ENCODE peak calls at places on chromosomes 12 and 14, in five cellular contexts. M is GM12865, U is fibroblast of the aortic adventitia, E is fibroblast of mammary gland, G is choroid plexus epithelial cell. N is an unnamed sample.
A peak's percentile ranks its signal among the peaks of the same experiment; 100 is the strongest.

GRCh38 chr14:103854822-103855733 is 7.7 kb upstream of the PPP1R13B start:
- DNase-seq in M (no peak), U (no peak), E (no peak), G (no peak), N (no peak)

GRCh38 chr12:62643470-62643869 is 176.8 kb downstream of the MON2 start:
- DNase-seq in M (no peak), U (no peak), E (peak; percentile 25), G (no peak), N (no peak)

GRCh38 chr12:95599880-95600279 is 48.6 kb upstream of the USP44 start:
- DNase-seq in M (no peak), U (no peak), E (no peak), G (no peak), N (no peak)

GRCh38 chr12:13670249-13670648 is 311.2 kb downstream of the GRIN2B start:
- DNase-seq in M (no peak), U (no peak), E (no peak), G (no peak), N (no peak)

GRCh38 chr12:121776190-121777098 is 17.0 kb downstream of the RHOF start:
- DNase-seq in M (peak; percentile 88), U (peak; percentile 61), E (peak; percentile 60), G (peak; percentile 60), N (peak; percentile 81)

GRCh38 chr12:51819851-51820720 is 28.4 kb downstream of the FIGNL2 start:
- DNase-seq in M (peak; percentile 4), U (no peak), E (no peak), G (no peak), N (no peak)

GRCh38 chr14:105465209-105466031 is 9.2 kb upstream of the CRIP2 start:
- DNase-seq in M (no peak), U (no peak), E (no peak), G (peak; percentile 41), N (no peak)

GRCh38 chr12:5612556-5613421 is 180.9 kb downstream of the NTF3 start:
- DNase-seq in M (no peak), U (no peak), E (no peak), G (no peak), N (no peak)

GRCh38 chr12:25459541-25459951 is 93.5 kb downstream of the LMNTD1 start:
- DNase-seq in M (peak; percentile 38), U (no peak), E (no peak), G (no peak), N (peak; percentile 38)

GRCh38 chr14:49418789-49419188 is 167.4 kb downstream of the RPS29 start:
- DNase-seq in M (no peak), U (no peak), E (peak; percentile 8), G (no peak), N (no peak)
- TF ChIP-seq CTCF in M (no peak), U (no peak), E (no peak), G (no peak), N (no peak)

GRCh38 chr14:101444116-101444515 is 117.2 kb upstream of the DIO3 start:
- DNase-seq in M (no peak), U (no peak), E (peak; percentile 87), G (no peak), N (no peak)
- H3K4me3 ChIP-seq in M (no peak overlapping the region), U (no peak overlapping the region), E (no peak overlapping the region), G (no peak overlapping the region), N (no peak overlapping the region)

DNA sequence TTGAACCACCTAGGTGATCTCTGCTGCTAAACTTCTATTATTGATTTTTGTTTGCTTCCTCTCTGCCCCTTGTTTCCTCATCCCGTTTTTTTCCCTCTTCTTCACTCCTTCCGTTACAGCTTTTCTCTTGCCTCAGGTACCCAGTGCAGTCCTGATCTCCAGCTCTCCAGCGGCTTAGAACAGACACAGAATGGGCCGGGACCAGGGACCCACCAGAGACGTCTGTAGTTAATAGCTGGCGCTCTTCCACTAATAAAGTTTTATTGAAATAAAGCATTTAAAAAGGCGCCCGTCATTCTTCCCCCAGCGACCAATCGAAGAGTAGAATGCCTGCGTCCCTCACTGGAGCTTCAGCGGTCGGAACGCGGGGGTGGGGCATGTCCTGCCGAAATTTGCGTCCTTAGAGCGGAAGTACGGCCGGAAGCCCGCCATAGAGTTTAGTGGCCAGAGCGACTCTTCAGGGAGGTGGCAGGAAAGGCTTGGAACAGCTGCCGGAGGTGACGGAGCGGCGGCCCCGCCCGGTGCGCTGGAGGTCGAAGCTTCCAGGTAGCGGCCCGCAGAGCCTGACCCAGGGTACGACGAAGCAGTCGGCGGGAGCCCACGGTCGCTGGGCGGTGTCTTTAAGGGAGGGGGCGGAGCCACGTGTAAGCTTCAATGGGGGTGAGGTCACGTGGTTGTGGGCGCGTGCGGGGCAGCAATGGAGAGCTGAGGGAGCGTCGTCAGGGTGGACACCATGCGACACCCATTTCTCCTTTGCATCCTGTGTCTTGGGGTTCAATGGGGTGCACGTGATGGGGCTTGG is at the start of gene COPS7A:
- DNase-seq in M (peak; percentile 100), U (peak; percentile 98), E (peak; percentile 98), G (peak; percentile 99), N (peak; percentile 98)
- TF ChIP-seq CTCF in M (no peak), U (no peak), E (no peak), G (no peak), N (no peak)

GRCh38 chr14:69500736-69501135 is 16.2 kb downstream of the PLEKHD1 start:
- DNase-seq in M (no peak), U (no peak), E (no peak), G (no peak), N (no peak)

GRCh38 chr14:69501362-69501964 is 16.9 kb downstream of the PLEKHD1 start:
- DNase-seq in M (no peak), U (peak; percentile 42), E (peak; percentile 2), G (peak; percentile 51), N (no peak)

GRCh38 chr14:69506241-69506595 is 21.7 kb downstream of the PLEKHD1 start:
- DNase-seq in M (no peak), U (no peak), E (no peak), G (no peak), N (no peak)

GRCh38 chr14:69504775-69505174 is 20.2 kb downstream of the PLEKHD1 start:
- DNase-seq in M (no peak), U (no peak), E (no peak), G (no peak), N (no peak)

GRCh38 chr14:69505338-69506240 is 21.1 kb downstream of the PLEKHD1 start:
- DNase-seq in M (no peak), U (no peak), E (no peak), G (no peak), N (no peak)
- H3K4me3 ChIP-seq in M (no peak overlapping the region), U (no peak overlapping the region), E (no peak overlapping the region), G (no peak overlapping the region), N (no peak overlapping the region)

GRCh38 chr14:88625671-88626070 is 62.8 kb downstream of the ZC3H14 start:
- DNase-seq in M (no peak), U (no peak), E (no peak), G (no peak), N (no peak)
- TF ChIP-seq CTCF in M (no peak), U (no peak), E (no peak), G (no peak), N (no peak)

GRCh38 chr14:22838631-22839041 is 2.3 kb downstream of the MMP14 start:
- DNase-seq in M (peak; percentile 62), U (peak; percentile 65), E (peak; percentile 84), G (peak; percentile 80), N (no peak)

GRCh38 chr14:22837750-22838538 is 1.6 kb downstream of the MMP14 start:
- DNase-seq in M (no peak), U (peak; percentile 74), E (peak; percentile 63), G (peak; percentile 73), N (no peak)

GRCh38 chr14:22837059-22837749 is 819 bp downstream of the MMP14 start:
- DNase-seq in M (no peak), U (peak; percentile 68), E (peak; percentile 45), G (peak; percentile 57), N (no peak)

GRCh38 chr14:22836301-22837058 is at the start of gene MMP14:
- DNase-seq in M (no peak), U (peak; percentile 91), E (peak; percentile 92), G (peak; percentile 94), N (no peak)

GRCh38 chr14:22835505-22835904 is 880 bp upstream of the MMP14 start:
- DNase-seq in M (no peak), U (no peak), E (no peak), G (no peak), N (no peak)
- H3K4me3 ChIP-seq in M (no peak overlapping the region), U (no peak overlapping the region), E (no peak overlapping the region), G (no peak overlapping the region), N (no peak overlapping the region)